ENCODE peak calls at places on chromosomes 2 and 18, in six cellular contexts. I is stimulated activated CD8-positive, alpha-beta memory T cell treated with anti-CD3 and anti-CD28 coated beads, Interleukin-15, amount 100 ng/mL, for 24 hours; X is neural progenitor cell; T is WERI-Rb-1; D is T follicular helper cell; G is breast epithelium. Z is an unnamed sample.

GRCh38 chr2:240999001-240999791 is 778 bp downstream of the SNED1 start:
- DNase-seq in I (no peak), X (peak), T (no peak), D (no peak), G (peak), Z (no peak)

GRCh38 chr2:108074945-108075344 is 88.6 kb downstream of the SLC5A7 start:
- DNase-seq in I (no peak), X (peak), T (no peak), D (no peak), G (no peak), Z (no peak)

GRCh38 chr2:196991061-196991460 is 64.6 kb upstream of the PGAP1 start:
- DNase-seq in I (no peak), X (peak), T (no peak), D (no peak), G (no peak), Z (no peak)

GRCh38 chr2:9707611-9708010 is 76.8 kb upstream of the YWHAQ start:
- DNase-seq in I (no peak), X (no peak), T (no peak), D (no peak), G (no peak), Z (no peak)

GRCh38 chr2:239978381-239978780 is 46.8 kb downstream of the NDUFA10 start:
- DNase-seq in I (no peak), X (no peak), T (no peak), D (no peak), G (no peak), Z (peak)

GRCh38 chr2:82340578-82341053 is 2036.1 kb upstream of the LRRTM1 start:
- DNase-seq in I (no peak), X (no peak), T (peak), D (no peak), G (no peak), Z (no peak)

GRCh38 chr18:48159816-48160215 is 229.4 kb upstream of the SMAD2 start:
- DNase-seq in I (no peak), X (no peak), T (no peak), D (no peak), G (no peak), Z (no peak)

GRCh38 chr2:199488772-199489400 is 31.1 kb upstream of the SATB2 start:
- DNase-seq in I (no peak), X (peak), T (peak), D (peak), G (no peak), Z (peak)

GRCh38 chr2:132400169-132400900 is 16.3 kb upstream of the GPR39 start:
- DNase-seq in I (no peak), X (no peak), T (no peak), D (no peak), G (no peak), Z (peak)

GRCh38 chr2:237886702-237887481 is 27.5 kb downstream of the RAMP1 start:
- DNase-seq in I (no peak), X (no peak), T (no peak), D (no peak), G (no peak), Z (no peak)